ENCODE peak calls at places on chromosomes 16 and 17, in six cellular contexts. R, X, N, C, H and G are unnamed samples.
A peak's percentile ranks its signal among the peaks of the same experiment; 100 is the strongest.

GRCh38 chr16:85279874-85280545 is 167.7 kb upstream of the CIBAR2 start:
- DNase-seq in R (peak; percentile 72), X (no peak), N (no peak), C (no peak), H (no peak), G (peak; percentile 75)

GRCh38 chr17:77213778-77214132 is 73.0 kb downstream of the SEC14L1 start:
- DNase-seq in R (no peak), X (no peak), N (no peak), C (no peak), H (no peak), G (no peak)

GRCh38 chr16:3023415-3023668 is 400 bp downstream of the HCFC1R1 start:
- DNase-seq in R (peak; percentile 72), X (no peak), N (no peak), C (no peak), H (peak; percentile 35), G (no peak)

GRCh38 chr17:69141802-69142472 is at the start of gene ABCA6:
- DNase-seq in R (no peak), X (peak; percentile 91), N (no peak), C (no peak), H (no peak), G (no peak)

GRCh38 chr16:23920899-23921298 is 85.1 kb downstream of the PRKCB start:
- DNase-seq in R (no peak), X (no peak), N (no peak), C (no peak), H (no peak), G (no peak)

GRCh38 chr17:34728771-34729310 is 149.5 kb downstream of the TMEM132E start:
- DNase-seq in R (no peak), X (no peak), N (no peak), C (no peak), H (no peak), G (no peak)

GRCh38 chr16:48617104-48617503 is 7.1 kb upstream of the N4BP1 start:
- DNase-seq in R (no peak), X (no peak), N (no peak), C (no peak), H (no peak), G (no peak)

GRCh38 chr16:48123104-48123788 is 32.5 kb downstream of the ABCC12 start:
- DNase-seq in R (no peak), X (peak; percentile 72), N (no peak), C (no peak), H (peak; percentile 94), G (no peak)

GRCh38 chr17:29596811-29597210 is 3.9 kb downstream of the ANKRD13B start:
- DNase-seq in R (no peak), X (no peak), N (no peak), C (no peak), H (no peak), G (peak; percentile 54)

GRCh38 chr16:9598731-9599083 is 507.3 kb downstream of the HAPSTR1 start:
- DNase-seq in R (no peak), X (no peak), N (no peak), C (no peak), H (no peak), G (no peak)

GRCh38 chr16:27852116-27852515 is 211.4 kb downstream of the GSG1L start:
- DNase-seq in R (no peak), X (no peak), N (no peak), C (no peak), H (no peak), G (no peak)

GRCh38 chr16:82192665-82193064 is 22.6 kb upstream of the MPHOSPH6 start:
- DNase-seq in R (no peak), X (peak; percentile 86), N (no peak), C (no peak), H (no peak), G (no peak)

GRCh38 chr16:84270071-84270470 is 24.6 kb upstream of the WFDC1 start:
- DNase-seq in R (no peak), X (no peak), N (no peak), C (no peak), H (no peak), G (no peak)

GRCh38 chr17:4986403-4986802 is 1.1 kb downstream of the CAMTA2 start:
- DNase-seq in R (peak; percentile 54), X (peak; percentile 40), N (no peak), C (no peak), H (no peak), G (no peak)